ENCODE peak calls at places on chromosomes 6 and 20, in seven cellular contexts. O is NCI-H446 treated with DMSO at 0.1 percent for 48 hours; Z is BJ; L is stimulated activated CD4-positive, alpha-beta T cell treated with anti-CD3 and anti-CD28 coated beads, TNF-alpha, amount 100 ng/mL, for 24 hours; T is fibroblast of mammary gland; M is endothelial cell; Y is activated T-cell treated with anti-CD3 and anti-CD28 coated beads, Interleukin-2, amount 50 U/mL, for 4 hours. X is an unnamed sample.

GRCh38 chr20:9332783-9333482 is 181.5 kb upstream of the LAMP5 start:
- DNase-seq in O (no peak), Z (no peak), L (no peak), T (no peak), M (no peak), Y (no peak), X (no peak)

GRCh38 chr6:134414793-134415192 is 96.9 kb upstream of the SGK1 start:
- DNase-seq in O (no peak), Z (no peak), L (no peak), T (no peak), M (no peak), Y (no peak), X (no peak)

GRCh38 chr20:44087051-44087856 is 99.7 kb downstream of the JPH2 start:
- DNase-seq in O (no peak), Z (no peak), L (no peak), T (no peak), M (no peak), Y (no peak), X (no peak)

GRCh38 chr20:20797521-20798310 is 85.3 kb upstream of the RALGAPA2 start:
- DNase-seq in O (no peak), Z (no peak), L (no peak), T (no peak), M (no peak), Y (no peak), X (no peak)

GRCh38 chr6:89297695-89298351 is 17.3 kb downstream of the GABRR2 start:
- DNase-seq in O (no peak), Z (peak), L (peak), T (peak), M (no peak), Y (peak), X (peak)

GRCh38 chr6:104995989-104996617 is 39.2 kb downstream of the LIN28B start:
- DNase-seq in O (no peak), Z (no peak), L (no peak), T (peak), M (no peak), Y (no peak), X (peak)

GRCh38 chr6:43828711-43829110 is 58.7 kb downstream of the VEGFA start:
- DNase-seq in O (no peak), Z (no peak), L (no peak), T (no peak), M (no peak), Y (no peak), X (peak)

GRCh38 chr20:47785321-47785899 is at the start of gene SULF2:
- DNase-seq in O (no peak), Z (no peak), L (no peak), T (no peak), M (peak), Y (no peak), X (no peak)

GRCh38 chr6:21102201-21102600 is 491.4 kb upstream of the SOX4 start:
- DNase-seq in O (no peak), Z (no peak), L (no peak), T (no peak), M (no peak), Y (no peak), X (no peak)

GRCh38 chr6:50724381-50725124 is 11.2 kb downstream of the TFAP2D start:
- DNase-seq in O (no peak), Z (no peak), L (no peak), T (no peak), M (no peak), Y (no peak), X (no peak)

GRCh38 chr6:39913391-39913916 is 20.8 kb downstream of the MOCS1 start:
- DNase-seq in O (no peak), Z (no peak), L (no peak), T (no peak), M (no peak), Y (no peak), X (no peak)

GRCh38 chr6:138795809-138796469 is at the start of gene ECT2L:
- DNase-seq in O (no peak), Z (no peak), L (no peak), T (peak), M (peak), Y (no peak), X (peak)

GRCh38 chr20:54122189-54122588 is 51.6 kb downstream of the CYP24A1 start:
- DNase-seq in O (no peak), Z (no peak), L (no peak), T (peak), M (no peak), Y (no peak), X (peak)

GRCh38 chr6:45075246-45075645 is 252.9 kb upstream of the RUNX2 start:
- DNase-seq in O (no peak), Z (peak), L (no peak), T (peak), M (no peak), Y (no peak), X (peak)

GRCh38 chr20:63854069-63854765 is 7.1 kb upstream of the ABHD16B start:
- DNase-seq in O (no peak), Z (no peak), L (no peak), T (no peak), M (no peak), Y (no peak), X (peak)

GRCh38 chr6:66849843-66850242 is 1142.8 kb upstream of the EYS start:
- DNase-seq in O (no peak), Z (no peak), L (no peak), T (no peak), M (no peak), Y (no peak), X (peak)

GRCh38 chr20:35901678-35902544 is 52.4 kb downstream of the SCAND1 start:
- DNase-seq in O (no peak), Z (peak), L (no peak), T (peak), M (no peak), Y (no peak), X (peak)

GRCh38 chr20:1320902-1321653 is 7.9 kb downstream of the SDCBP2 start:
- DNase-seq in O (no peak), Z (no peak), L (no peak), T (no peak), M (no peak), Y (no peak), X (no peak)

X was measured in ELR.